ENCODE peak calls at places on chromosomes 4 and X, in six cellular contexts. One of them, this sample, is unnamed.

GRCh38 chr4:152369903-152370296 is 166.0 kb downstream of the FBXW7 start:
- DNase-seq in mesothelial cell of epicardium: no peak
- DNase-seq in fibroblast of pulmonary artery: no peak
- DNase-seq in IMR-90: peak
- DNase-seq in left ventricle myocardium inferior: no peak
- DNase-seq in GM12865: no peak
- DNase-seq in this sample: no peak

GRCh38 chr4:56741595-56741994 is 60.5 kb upstream of the HOPX start:
- DNase-seq in mesothelial cell of epicardium: no peak
- DNase-seq in IMR-90: no peak
- DNase-seq in fibroblast of pulmonary artery: no peak
- DNase-seq in GM12865: no peak
- DNase-seq in left ventricle myocardium inferior: no peak
- DNase-seq in this sample: no peak

GRCh38 chrX:109928596-109929335 is 74.1 kb upstream of the TMEM164 start:
- DNase-seq in IMR-90: no peak
- DNase-seq in GM12865: no peak
- DNase-seq in mesothelial cell of epicardium: no peak
- DNase-seq in fibroblast of pulmonary artery: no peak
- DNase-seq in left ventricle myocardium inferior: no peak
- DNase-seq in this sample: no peak

GRCh38 chr4:76197971-76198410 is 15.6 kb downstream of the SCARB2 start:
- DNase-seq in fibroblast of pulmonary artery: peak
- DNase-seq in left ventricle myocardium inferior: peak
- DNase-seq in IMR-90: peak
- DNase-seq in mesothelial cell of epicardium: peak
- DNase-seq in GM12865: peak
- DNase-seq in this sample: no peak

GRCh38 chrX:1390621-1391369 is 1.1 kb downstream of the SLC25A6 start:
- DNase-seq in IMR-90: no peak
- DNase-seq in left ventricle myocardium inferior: no peak
- DNase-seq in fibroblast of pulmonary artery: no peak
- DNase-seq in mesothelial cell of epicardium: peak
- DNase-seq in GM12865: no peak
- DNase-seq in this sample: peak

GRCh38 chrX:55160685-55161552 is 59.2 kb upstream of the PAGE5 start:
- DNase-seq in GM12865: peak
- DNase-seq in IMR-90: peak
- DNase-seq in mesothelial cell of epicardium: peak
- DNase-seq in left ventricle myocardium inferior: peak
- DNase-seq in fibroblast of pulmonary artery: peak
- DNase-seq in this sample: peak

GRCh38 chr4:16227462-16227868 is 1.2 kb upstream of the TAPT1 start:
- DNase-seq in left ventricle myocardium inferior: peak
- DNase-seq in mesothelial cell of epicardium: no peak
- DNase-seq in IMR-90: peak
- DNase-seq in GM12865: peak
- DNase-seq in fibroblast of pulmonary artery: peak
- DNase-seq in this sample: no peak

GRCh38 chr4:27929141-27929540 is 1068.5 kb downstream of the STIM2 start:
- DNase-seq in fibroblast of pulmonary artery: no peak
- DNase-seq in IMR-90: no peak
- DNase-seq in left ventricle myocardium inferior: no peak
- DNase-seq in mesothelial cell of epicardium: no peak
- DNase-seq in GM12865: no peak
- DNase-seq in this sample: no peak

GRCh38 chrX:97102938-97103337 is 219.2 kb downstream of the RPA4 start:
- DNase-seq in mesothelial cell of epicardium: no peak
- DNase-seq in fibroblast of pulmonary artery: no peak
- DNase-seq in GM12865: no peak
- DNase-seq in IMR-90: no peak
- DNase-seq in left ventricle myocardium inferior: no peak
- DNase-seq in this sample: no peak

GRCh38 chrX:42996861-42997260 is 218.9 kb upstream of the PPP1R2C start:
- DNase-seq in GM12865: no peak
- DNase-seq in mesothelial cell of epicardium: no peak
- DNase-seq in left ventricle myocardium inferior: no peak
- DNase-seq in fibroblast of pulmonary artery: peak
- DNase-seq in IMR-90: no peak
- DNase-seq in this sample: no peak

GRCh38 chrX:119667111-119667928 is 25.6 kb downstream of the SEPTIN6 start:
- DNase-seq in GM12865: no peak
- DNase-seq in fibroblast of pulmonary artery: peak
- DNase-seq in left ventricle myocardium inferior: peak
- DNase-seq in IMR-90: no peak
- DNase-seq in mesothelial cell of epicardium: no peak
- DNase-seq in this sample: no peak

GRCh38 chrX:136397001-136397400 is 90.7 kb upstream of the BRS3 start:
- DNase-seq in left ventricle myocardium inferior: no peak
- DNase-seq in mesothelial cell of epicardium: no peak
- DNase-seq in GM12865: no peak
- DNase-seq in IMR-90: no peak
- DNase-seq in fibroblast of pulmonary artery: no peak
- DNase-seq in this sample: no peak

GRCh38 chr4:165207016-165207430 is 338 bp upstream of the KLHL2 start:
- DNase-seq in GM12865: peak
- DNase-seq in IMR-90: peak
- DNase-seq in fibroblast of pulmonary artery: no peak
- DNase-seq in left ventricle myocardium inferior: no peak
- DNase-seq in mesothelial cell of epicardium: no peak
- DNase-seq in this sample: no peak

GRCh38 chr4:14827111-14827510 is 175.2 kb upstream of the CPEB2 start:
- DNase-seq in mesothelial cell of epicardium: no peak
- DNase-seq in IMR-90: peak
- DNase-seq in GM12865: no peak
- DNase-seq in left ventricle myocardium inferior: no peak
- DNase-seq in fibroblast of pulmonary artery: peak
- DNase-seq in this sample: no peak

GRCh38 chr4:835148-836002 is 9.4 kb upstream of the CPLX1 start:
- DNase-seq in left ventricle myocardium inferior: peak
- DNase-seq in fibroblast of pulmonary artery: no peak
- DNase-seq in GM12865: no peak
- DNase-seq in IMR-90: no peak
- DNase-seq in mesothelial cell of epicardium: no peak
- DNase-seq in this sample: no peak

GRCh38 chrX:33831211-33831610 is 300.9 kb downstream of the FAM47A start:
- DNase-seq in GM12865: no peak
- DNase-seq in fibroblast of pulmonary artery: no peak
- DNase-seq in mesothelial cell of epicardium: no peak
- DNase-seq in left ventricle myocardium inferior: no peak
- DNase-seq in IMR-90: no peak
- DNase-seq in this sample: no peak

GRCh38 chrX:17655232-17656034 is 81.9 kb upstream of the SCML1 start:
- DNase-seq in left ventricle myocardium inferior: no peak
- DNase-seq in fibroblast of pulmonary artery: peak
- DNase-seq in IMR-90: peak
- DNase-seq in mesothelial cell of epicardium: peak
- DNase-seq in GM12865: no peak
- DNase-seq in this sample: no peak

GRCh38 chrX:87975365-87975764 is 457.8 kb downstream of the KLHL4 start:
- DNase-seq in GM12865: no peak
- DNase-seq in fibroblast of pulmonary artery: no peak
- DNase-seq in IMR-90: no peak
- DNase-seq in left ventricle myocardium inferior: no peak
- DNase-seq in mesothelial cell of epicardium: no peak
- DNase-seq in this sample: no peak

GRCh38 chr4:6453688-6453990 is 18.8 kb downstream of the PPP2R2C start:
- DNase-seq in GM12865: no peak
- DNase-seq in fibroblast of pulmonary artery: no peak
- DNase-seq in left ventricle myocardium inferior: no peak
- DNase-seq in mesothelial cell of epicardium: no peak
- DNase-seq in IMR-90: no peak
- DNase-seq in this sample: no peak

GRCh38 chr4:86043755-86044592 is 315.9 kb downstream of the MAPK10 start:
- DNase-seq in IMR-90: peak
- DNase-seq in fibroblast of pulmonary artery: peak
- DNase-seq in left ventricle myocardium inferior: no peak
- DNase-seq in mesothelial cell of epicardium: no peak
- DNase-seq in GM12865: peak
- DNase-seq in this sample: no peak

GRCh38 chr4:31768756-31769155 is 1048.6 kb downstream of the PCDH7 start:
- DNase-seq in fibroblast of pulmonary artery: no peak
- DNase-seq in IMR-90: no peak
- DNase-seq in mesothelial cell of epicardium: no peak
- DNase-seq in GM12865: no peak
- DNase-seq in left ventricle myocardium inferior: no peak
- DNase-seq in this sample: no peak

GRCh38 chr4:32172761-32173160 is 1452.6 kb downstream of the PCDH7 start:
- DNase-seq in mesothelial cell of epicardium: no peak
- DNase-seq in GM12865: no peak
- DNase-seq in fibroblast of pulmonary artery: peak
- DNase-seq in IMR-90: peak
- DNase-seq in left ventricle myocardium inferior: no peak
- DNase-seq in this sample: no peak

GRCh38 chrX:87517571-87518141 is at the start of gene KLHL4:
- DNase-seq in fibroblast of pulmonary artery: peak
- DNase-seq in left ventricle myocardium inferior: no peak
- DNase-seq in GM12865: no peak
- DNase-seq in IMR-90: peak
- DNase-seq in mesothelial cell of epicardium: peak
- DNase-seq in this sample: no peak

GRCh38 chr4:153205757-153206156 is 1.5 kb downstream of the TRIM2 start:
- DNase-seq in IMR-90: no peak
- DNase-seq in left ventricle myocardium inferior: no peak
- DNase-seq in fibroblast of pulmonary artery: no peak
- DNase-seq in mesothelial cell of epicardium: no peak
- DNase-seq in GM12865: no peak
- DNase-seq in this sample: no peak

GRCh38 chr4:73257995-73258667 is 467 bp downstream of the ANKRD17 start:
- DNase-seq in mesothelial cell of epicardium: peak
- DNase-seq in fibroblast of pulmonary artery: peak
- DNase-seq in GM12865: peak
- DNase-seq in IMR-90: peak
- DNase-seq in left ventricle myocardium inferior: no peak
- DNase-seq in this sample: no peak

GRCh38 chr4:108830509-108831244 is 67.8 kb upstream of the ETNPPL start:
- DNase-seq in left ventricle myocardium inferior: peak
- DNase-seq in GM12865: peak
- DNase-seq in mesothelial cell of epicardium: peak
- DNase-seq in fibroblast of pulmonary artery: peak
- DNase-seq in IMR-90: peak
- DNase-seq in this sample: no peak

GRCh38 chrX:9285342-9285771 is 179.5 kb upstream of the TBL1X start:
- DNase-seq in GM12865: no peak
- DNase-seq in mesothelial cell of epicardium: no peak
- DNase-seq in IMR-90: no peak
- DNase-seq in fibroblast of pulmonary artery: no peak
- DNase-seq in left ventricle myocardium inferior: no peak
- DNase-seq in this sample: no peak

GRCh38 chrX:22959204-22959920 is 40.4 kb upstream of the DDX53 start:
- DNase-seq in left ventricle myocardium inferior: no peak
- DNase-seq in mesothelial cell of epicardium: no peak
- DNase-seq in fibroblast of pulmonary artery: no peak
- DNase-seq in IMR-90: no peak
- DNase-seq in GM12865: no peak
- DNase-seq in this sample: no peak

GRCh38 chr4:48899950-48900349 is 6.6 kb downstream of the OCIAD2 start:
- DNase-seq in fibroblast of pulmonary artery: peak
- DNase-seq in GM12865: no peak
- DNase-seq in mesothelial cell of epicardium: no peak
- DNase-seq in IMR-90: peak
- DNase-seq in left ventricle myocardium inferior: no peak
- DNase-seq in this sample: no peak

GRCh38 chrX:9842541-9842940 is 56.3 kb downstream of the SHROOM2 start:
- DNase-seq in GM12865: no peak
- DNase-seq in left ventricle myocardium inferior: no peak
- DNase-seq in IMR-90: no peak
- DNase-seq in fibroblast of pulmonary artery: no peak
- DNase-seq in mesothelial cell of epicardium: no peak
- DNase-seq in this sample: no peak

GRCh38 chrX:73830489-73831414 is 267.8 kb downstream of the CHIC1 start:
- DNase-seq in mesothelial cell of epicardium: no peak
- DNase-seq in left ventricle myocardium inferior: no peak
- DNase-seq in IMR-90: no peak
- DNase-seq in GM12865: no peak
- DNase-seq in fibroblast of pulmonary artery: no peak
- DNase-seq in this sample: no peak
- TF ChIP-seq CTCF in mesothelial cell of epicardium: no peak
- TF ChIP-seq CTCF in left ventricle myocardium inferior: no peak
- TF ChIP-seq CTCF in IMR-90: no peak
- TF ChIP-seq CTCF in GM12865: no peak
- TF ChIP-seq CTCF in fibroblast of pulmonary artery: no peak
- TF ChIP-seq CTCF in this sample: no peak

GRCh38 chrX:40736170-40736505 is 796 bp upstream of the MED14 start:
- DNase-seq in fibroblast of pulmonary artery: no peak
- DNase-seq in GM12865: peak
- DNase-seq in left ventricle myocardium inferior: no peak
- DNase-seq in IMR-90: no peak
- DNase-seq in mesothelial cell of epicardium: no peak
- DNase-seq in this sample: no peak
- TF ChIP-seq CTCF in fibroblast of pulmonary artery: no peak
- TF ChIP-seq CTCF in GM12865: no peak
- TF ChIP-seq CTCF in left ventricle myocardium inferior: no peak
- TF ChIP-seq CTCF in IMR-90: no peak
- TF ChIP-seq CTCF in mesothelial cell of epicardium: no peak
- TF ChIP-seq CTCF in this sample: no peak

DNA sequence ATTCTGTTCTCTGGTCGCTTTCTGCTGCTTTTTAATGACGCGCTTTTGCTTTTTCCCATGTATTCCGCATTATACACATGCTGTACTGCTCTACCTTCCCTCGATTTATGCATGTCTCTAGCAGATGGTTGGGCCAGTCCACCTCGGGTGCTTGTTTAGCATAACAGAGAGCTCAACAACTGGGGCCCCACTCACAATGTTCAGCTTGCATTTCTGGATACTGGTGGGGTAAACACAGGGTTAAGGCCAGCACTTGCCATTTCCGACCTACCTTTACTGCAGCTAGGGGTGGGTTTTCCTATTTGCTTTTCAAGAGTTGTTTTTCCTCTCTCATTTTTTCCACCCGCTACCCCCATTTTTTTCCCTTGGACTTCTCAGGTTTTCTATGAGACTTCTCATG is 255.7 kb downstream of the SOX3 start:
- DNase-seq in fibroblast of pulmonary artery: no peak
- DNase-seq in left ventricle myocardium inferior: no peak
- DNase-seq in mesothelial cell of epicardium: no peak
- DNase-seq in GM12865: no peak
- DNase-seq in IMR-90: no peak
- DNase-seq in this sample: no peak
- TF ChIP-seq CTCF in fibroblast of pulmonary artery: no peak
- TF ChIP-seq CTCF in left ventricle myocardium inferior: no peak
- TF ChIP-seq CTCF in mesothelial cell of epicardium: no peak
- TF ChIP-seq CTCF in GM12865: no peak
- TF ChIP-seq CTCF in IMR-90: no peak
- TF ChIP-seq CTCF in this sample: no peak

DNA sequence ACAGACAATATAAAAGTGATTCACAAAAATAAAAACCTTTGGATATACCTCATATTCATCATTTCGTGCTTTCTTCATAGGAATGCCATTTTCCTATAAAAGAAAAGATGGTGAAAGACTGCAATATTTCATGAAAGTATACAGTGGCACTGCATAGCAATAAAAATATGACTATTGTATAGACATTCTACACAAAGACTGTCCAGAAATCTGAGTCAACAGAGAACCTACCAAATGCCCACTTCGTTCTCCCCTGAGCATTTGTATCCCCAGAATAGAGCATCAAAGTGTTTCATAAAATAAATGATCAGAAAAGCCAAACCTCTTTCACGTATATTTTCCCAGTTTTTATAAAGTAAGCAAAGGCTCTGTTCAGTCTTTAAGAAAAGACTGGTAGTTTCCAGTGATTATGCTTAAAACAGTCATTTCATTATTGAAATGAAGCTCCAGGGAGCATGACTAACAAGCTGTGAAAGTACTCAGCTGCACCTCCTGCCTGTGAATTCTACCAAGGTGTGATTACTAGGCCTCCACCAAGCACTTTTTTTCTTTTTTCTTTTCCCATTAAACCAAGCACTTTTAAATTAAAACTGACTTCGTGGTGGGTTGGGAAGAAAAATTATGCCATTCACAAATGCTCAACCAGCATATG is 20.2 kb downstream of the PPA2 start:
- DNase-seq in fibroblast of pulmonary artery: no peak
- DNase-seq in IMR-90: no peak
- DNase-seq in mesothelial cell of epicardium: no peak
- DNase-seq in GM12865: peak
- DNase-seq in left ventricle myocardium inferior: no peak
- DNase-seq in this sample: no peak
- TF ChIP-seq CTCF in fibroblast of pulmonary artery: no peak
- TF ChIP-seq CTCF in IMR-90: no peak
- TF ChIP-seq CTCF in mesothelial cell of epicardium: no peak
- TF ChIP-seq CTCF in GM12865: no peak
- TF ChIP-seq CTCF in left ventricle myocardium inferior: no peak
- TF ChIP-seq CTCF in this sample: no peak

This sample was measured in ascending aorta.